ENCODE peak calls at places on chromosomes 2 and 18, in ten cellular contexts. One of them, this sample, is unnamed.

GRCh38 chr2:221465776-221466175 is 106.3 kb downstream of the EPHA4 start:
- DNase-seq in OCI-M1: peak
- DNase-seq in AG09309: no peak
- DNase-seq in IMR-90: peak
- DNase-seq in COR-L47: no peak
- DNase-seq in mucosa of gallbladder: no peak
- DNase-seq in H54: no peak
- DNase-seq in right atrium auricular region: no peak
- DNase-seq in 8988T: no peak
- DNase-seq in psoas muscle: no peak
- DNase-seq in this sample: no peak

GRCh38 chr2:155080394-155080793 is 381.9 kb downstream of the KCNJ3 start:
- DNase-seq in 8988T: no peak
- DNase-seq in mucosa of gallbladder: peak
- DNase-seq in right atrium auricular region: no peak
- DNase-seq in IMR-90: no peak
- DNase-seq in psoas muscle: no peak
- DNase-seq in AG09309: no peak
- DNase-seq in COR-L47: no peak
- DNase-seq in OCI-M1: no peak
- DNase-seq in H54: no peak
- DNase-seq in this sample: no peak

GRCh38 chr2:53312721-53313120 is 454.9 kb upstream of the CHAC2 start:
- DNase-seq in COR-L47: no peak
- DNase-seq in OCI-M1: peak
- DNase-seq in 8988T: no peak
- DNase-seq in mucosa of gallbladder: no peak
- DNase-seq in psoas muscle: no peak
- DNase-seq in right atrium auricular region: no peak
- DNase-seq in IMR-90: no peak
- DNase-seq in H54: no peak
- DNase-seq in AG09309: no peak
- DNase-seq in this sample: no peak

GRCh38 chr2:38720613-38721241 is 30.4 kb downstream of the SRSF7 start:
- DNase-seq in OCI-M1: peak
- DNase-seq in psoas muscle: peak
- DNase-seq in mucosa of gallbladder: peak
- DNase-seq in right atrium auricular region: peak
- DNase-seq in 8988T: no peak
- DNase-seq in COR-L47: no peak
- DNase-seq in IMR-90: peak
- DNase-seq in AG09309: peak
- DNase-seq in H54: peak
- DNase-seq in this sample: peak

GRCh38 chr18:49558356-49558755 is 3.5 kb upstream of the LIPG start:
- DNase-seq in IMR-90: no peak
- DNase-seq in mucosa of gallbladder: no peak
- DNase-seq in OCI-M1: no peak
- DNase-seq in H54: no peak
- DNase-seq in AG09309: no peak
- DNase-seq in right atrium auricular region: no peak
- DNase-seq in 8988T: no peak
- DNase-seq in COR-L47: no peak
- DNase-seq in psoas muscle: no peak
- DNase-seq in this sample: no peak

GRCh38 chr2:86274265-86274917 is 63.0 kb downstream of the REEP1 start:
- DNase-seq in psoas muscle: no peak
- DNase-seq in mucosa of gallbladder: no peak
- DNase-seq in OCI-M1: peak
- DNase-seq in H54: peak
- DNase-seq in 8988T: no peak
- DNase-seq in IMR-90: peak
- DNase-seq in AG09309: no peak
- DNase-seq in right atrium auricular region: no peak
- DNase-seq in COR-L47: no peak
- DNase-seq in this sample: no peak

GRCh38 chr2:104545055-104545454 is 308.9 kb upstream of the POU3F3 start:
- DNase-seq in AG09309: no peak
- DNase-seq in COR-L47: no peak
- DNase-seq in mucosa of gallbladder: no peak
- DNase-seq in IMR-90: no peak
- DNase-seq in psoas muscle: no peak
- DNase-seq in right atrium auricular region: no peak
- DNase-seq in 8988T: no peak
- DNase-seq in OCI-M1: no peak
- DNase-seq in H54: no peak
- DNase-seq in this sample: no peak

GRCh38 chr2:211175956-211176355 is 619.6 kb downstream of the CPS1 start:
- DNase-seq in AG09309: no peak
- DNase-seq in COR-L47: no peak
- DNase-seq in OCI-M1: no peak
- DNase-seq in 8988T: no peak
- DNase-seq in psoas muscle: no peak
- DNase-seq in H54: no peak
- DNase-seq in right atrium auricular region: no peak
- DNase-seq in mucosa of gallbladder: no peak
- DNase-seq in IMR-90: no peak
- DNase-seq in this sample: no peak

GRCh38 chr2:74744731-74745505 is 89.0 kb upstream of the HK2 start:
- DNase-seq in right atrium auricular region: no peak
- DNase-seq in AG09309: no peak
- DNase-seq in 8988T: no peak
- DNase-seq in psoas muscle: no peak
- DNase-seq in OCI-M1: no peak
- DNase-seq in mucosa of gallbladder: no peak
- DNase-seq in COR-L47: no peak
- DNase-seq in IMR-90: no peak
- DNase-seq in H54: no peak
- DNase-seq in this sample: no peak

GRCh38 chr2:132477962-132478361 is 61.4 kb downstream of the GPR39 start:
- DNase-seq in right atrium auricular region: no peak
- DNase-seq in COR-L47: no peak
- DNase-seq in psoas muscle: no peak
- DNase-seq in H54: no peak
- DNase-seq in OCI-M1: no peak
- DNase-seq in AG09309: peak
- DNase-seq in IMR-90: peak
- DNase-seq in 8988T: no peak
- DNase-seq in mucosa of gallbladder: no peak
- DNase-seq in this sample: no peak

GRCh38 chr2:238103465-238104070 is 3.4 kb downstream of the ESPNL start:
- DNase-seq in psoas muscle: peak
- DNase-seq in IMR-90: no peak
- DNase-seq in AG09309: no peak
- DNase-seq in OCI-M1: no peak
- DNase-seq in COR-L47: no peak
- DNase-seq in right atrium auricular region: no peak
- DNase-seq in 8988T: no peak
- DNase-seq in mucosa of gallbladder: no peak
- DNase-seq in H54: no peak
- DNase-seq in this sample: peak

GRCh38 chr18:3655637-3656050 is 205.7 kb downstream of the TGIF1 start:
- DNase-seq in right atrium auricular region: no peak
- DNase-seq in AG09309: no peak
- DNase-seq in IMR-90: no peak
- DNase-seq in H54: no peak
- DNase-seq in COR-L47: no peak
- DNase-seq in OCI-M1: no peak
- DNase-seq in mucosa of gallbladder: no peak
- DNase-seq in 8988T: no peak
- DNase-seq in psoas muscle: no peak
- DNase-seq in this sample: no peak

GRCh38 chr2:118670281-118670680 is 177.2 kb downstream of the EN1 start:
- DNase-seq in IMR-90: peak
- DNase-seq in AG09309: no peak
- DNase-seq in COR-L47: no peak
- DNase-seq in 8988T: no peak
- DNase-seq in psoas muscle: no peak
- DNase-seq in right atrium auricular region: no peak
- DNase-seq in mucosa of gallbladder: no peak
- DNase-seq in OCI-M1: no peak
- DNase-seq in H54: no peak
- DNase-seq in this sample: no peak

GRCh38 chr18:52392160-52392559 is 52.2 kb downstream of the DCC start:
- DNase-seq in AG09309: no peak
- DNase-seq in H54: no peak
- DNase-seq in mucosa of gallbladder: no peak
- DNase-seq in psoas muscle: no peak
- DNase-seq in COR-L47: no peak
- DNase-seq in OCI-M1: no peak
- DNase-seq in IMR-90: peak
- DNase-seq in 8988T: no peak
- DNase-seq in right atrium auricular region: no peak
- DNase-seq in this sample: no peak

GRCh38 chr2:73259704-73260337 is 24.5 kb downstream of the FBXO41 start:
- DNase-seq in right atrium auricular region: no peak
- DNase-seq in mucosa of gallbladder: no peak
- DNase-seq in AG09309: no peak
- DNase-seq in 8988T: no peak
- DNase-seq in IMR-90: no peak
- DNase-seq in OCI-M1: no peak
- DNase-seq in psoas muscle: no peak
- DNase-seq in H54: no peak
- DNase-seq in COR-L47: no peak
- DNase-seq in this sample: no peak

GRCh38 chr2:113754160-113754559 is 2.3 kb downstream of the SLC35F5 start:
- DNase-seq in 8988T: no peak
- DNase-seq in psoas muscle: no peak
- DNase-seq in right atrium auricular region: no peak
- DNase-seq in AG09309: no peak
- DNase-seq in mucosa of gallbladder: no peak
- DNase-seq in COR-L47: no peak
- DNase-seq in IMR-90: no peak
- DNase-seq in H54: no peak
- DNase-seq in OCI-M1: no peak
- DNase-seq in this sample: no peak

GRCh38 chr18:33863912-33864311 is 285.9 kb downstream of the ASXL3 start:
- DNase-seq in IMR-90: no peak
- DNase-seq in mucosa of gallbladder: no peak
- DNase-seq in 8988T: no peak
- DNase-seq in psoas muscle: no peak
- DNase-seq in H54: no peak
- DNase-seq in OCI-M1: no peak
- DNase-seq in COR-L47: no peak
- DNase-seq in AG09309: no peak
- DNase-seq in right atrium auricular region: no peak
- DNase-seq in this sample: no peak

GRCh38 chr2:153543639-153544071 is 65.1 kb upstream of the RPRM start:
- DNase-seq in IMR-90: no peak
- DNase-seq in psoas muscle: no peak
- DNase-seq in OCI-M1: no peak
- DNase-seq in mucosa of gallbladder: no peak
- DNase-seq in H54: peak
- DNase-seq in 8988T: no peak
- DNase-seq in AG09309: no peak
- DNase-seq in right atrium auricular region: no peak
- DNase-seq in COR-L47: peak
- DNase-seq in this sample: no peak